ENCODE peak calls at places on chromosomes 2 and 18, in nine cellular contexts. One of them, this sample, is unnamed. For H3K36me3 and H3K27me3, the result is how much of the 10 kb centered on the place peaks cover.

GRCh38 chr2:107694667-107695066 is 132.0 kb upstream of the RGPD4 start:
- DNase-seq in left lung: no peak
- DNase-seq in effector memory CD4-positive, alpha-beta T cell: no peak
- DNase-seq in neural progenitor cell: no peak
- DNase-seq in astrocyte: no peak
- DNase-seq in DND-41: no peak
- DNase-seq in CD8-positive, alpha-beta memory T cell: no peak
- DNase-seq in adrenal gland: no peak
- DNase-seq in uterus: no peak
- DNase-seq in this sample: no peak

GRCh38 chr2:98913916-98914712 is 21.9 kb downstream of the CRACDL start:
- DNase-seq in uterus: no peak
- DNase-seq in astrocyte: no peak
- DNase-seq in CD8-positive, alpha-beta memory T cell: no peak
- DNase-seq in neural progenitor cell: no peak
- DNase-seq in DND-41: no peak
- DNase-seq in left lung: peak
- DNase-seq in adrenal gland: no peak
- DNase-seq in effector memory CD4-positive, alpha-beta T cell: no peak
- DNase-seq in this sample: no peak

GRCh38 chr2:149365826-149366583 is 35.6 kb downstream of the LYPD6 start:
- DNase-seq in DND-41: no peak
- DNase-seq in astrocyte: peak
- DNase-seq in CD8-positive, alpha-beta memory T cell: no peak
- DNase-seq in effector memory CD4-positive, alpha-beta T cell: no peak
- DNase-seq in left lung: no peak
- DNase-seq in uterus: no peak
- DNase-seq in adrenal gland: no peak
- DNase-seq in neural progenitor cell: no peak
- DNase-seq in this sample: no peak

GRCh38 chr2:10240911-10241610 is 61.6 kb upstream of the HPCAL1 start:
- DNase-seq in astrocyte: no peak
- DNase-seq in left lung: peak
- DNase-seq in CD8-positive, alpha-beta memory T cell: peak
- DNase-seq in DND-41: no peak
- DNase-seq in effector memory CD4-positive, alpha-beta T cell: no peak
- DNase-seq in uterus: peak
- DNase-seq in neural progenitor cell: no peak
- DNase-seq in adrenal gland: peak
- DNase-seq in this sample: no peak

GRCh38 chr18:22169011-22169888 is at the start of gene GATA6:
- DNase-seq in effector memory CD4-positive, alpha-beta T cell: no peak
- DNase-seq in neural progenitor cell: peak
- DNase-seq in astrocyte: peak
- DNase-seq in CD8-positive, alpha-beta memory T cell: peak
- DNase-seq in left lung: peak
- DNase-seq in adrenal gland: peak
- DNase-seq in DND-41: no peak
- DNase-seq in uterus: peak
- DNase-seq in this sample: peak

GRCh38 chr2:190177249-190177648 is 114.7 kb upstream of the MSTN start:
- DNase-seq in uterus: no peak
- DNase-seq in neural progenitor cell: no peak
- DNase-seq in effector memory CD4-positive, alpha-beta T cell: no peak
- DNase-seq in astrocyte: no peak
- DNase-seq in adrenal gland: no peak
- DNase-seq in left lung: no peak
- DNase-seq in DND-41: no peak
- DNase-seq in CD8-positive, alpha-beta memory T cell: no peak
- DNase-seq in this sample: peak

GRCh38 chr2:227499971-227500630 is 28.1 kb downstream of the AGFG1 start:
- DNase-seq in uterus: no peak
- DNase-seq in DND-41: no peak
- DNase-seq in left lung: no peak
- DNase-seq in CD8-positive, alpha-beta memory T cell: no peak
- DNase-seq in neural progenitor cell: no peak
- DNase-seq in adrenal gland: no peak
- DNase-seq in effector memory CD4-positive, alpha-beta T cell: no peak
- DNase-seq in astrocyte: no peak
- DNase-seq in this sample: no peak

GRCh38 chr2:73418343-73418742 is 32.7 kb downstream of the ALMS1 start:
- DNase-seq in astrocyte: peak
- DNase-seq in adrenal gland: peak
- DNase-seq in uterus: peak
- DNase-seq in DND-41: no peak
- DNase-seq in CD8-positive, alpha-beta memory T cell: no peak
- DNase-seq in effector memory CD4-positive, alpha-beta T cell: no peak
- DNase-seq in left lung: peak
- DNase-seq in neural progenitor cell: no peak
- DNase-seq in this sample: no peak

GRCh38 chr2:190533968-190534309 is 583 bp downstream of the NEMP2 start:
- DNase-seq in CD8-positive, alpha-beta memory T cell: peak
- DNase-seq in astrocyte: no peak
- DNase-seq in uterus: no peak
- DNase-seq in left lung: peak
- DNase-seq in DND-41: no peak
- DNase-seq in neural progenitor cell: no peak
- DNase-seq in effector memory CD4-positive, alpha-beta T cell: peak
- DNase-seq in adrenal gland: peak
- DNase-seq in this sample: no peak

GRCh38 chr2:217316743-217317142 is 456.9 kb upstream of the TNP1 start:
- DNase-seq in neural progenitor cell: no peak
- DNase-seq in adrenal gland: no peak
- DNase-seq in CD8-positive, alpha-beta memory T cell: no peak
- DNase-seq in DND-41: peak
- DNase-seq in astrocyte: peak
- DNase-seq in left lung: no peak
- DNase-seq in effector memory CD4-positive, alpha-beta T cell: no peak
- DNase-seq in uterus: no peak
- DNase-seq in this sample: no peak

GRCh38 chr2:231710751-231711676 is 2.7 kb downstream of the PTMA start:
- DNase-seq in left lung: no peak
- DNase-seq in uterus: peak
- DNase-seq in effector memory CD4-positive, alpha-beta T cell: no peak
- DNase-seq in astrocyte: no peak
- DNase-seq in neural progenitor cell: peak
- DNase-seq in adrenal gland: no peak
- DNase-seq in CD8-positive, alpha-beta memory T cell: no peak
- DNase-seq in DND-41: peak
- DNase-seq in this sample: peak

GRCh38 chr2:27765621-27766286 is 5.8 kb upstream of the MRPL33 start:
- DNase-seq in neural progenitor cell: no peak
- DNase-seq in astrocyte: peak
- DNase-seq in adrenal gland: peak
- DNase-seq in CD8-positive, alpha-beta memory T cell: peak
- DNase-seq in left lung: peak
- DNase-seq in effector memory CD4-positive, alpha-beta T cell: peak
- DNase-seq in uterus: peak
- DNase-seq in DND-41: no peak
- DNase-seq in this sample: no peak

GRCh38 chr2:174158003-174158402 is 90.3 kb downstream of the OLA1 start:
- DNase-seq in left lung: no peak
- DNase-seq in astrocyte: no peak
- DNase-seq in CD8-positive, alpha-beta memory T cell: no peak
- DNase-seq in uterus: no peak
- DNase-seq in DND-41: peak
- DNase-seq in effector memory CD4-positive, alpha-beta T cell: peak
- DNase-seq in adrenal gland: no peak
- DNase-seq in neural progenitor cell: peak
- DNase-seq in this sample: peak

GRCh38 chr18:23737578-23737977 is 48.3 kb downstream of the LAMA3 start:
- DNase-seq in DND-41: no peak
- DNase-seq in CD8-positive, alpha-beta memory T cell: no peak
- DNase-seq in left lung: peak
- DNase-seq in effector memory CD4-positive, alpha-beta T cell: no peak
- DNase-seq in adrenal gland: no peak
- DNase-seq in uterus: no peak
- DNase-seq in neural progenitor cell: no peak
- DNase-seq in astrocyte: no peak
- DNase-seq in this sample: no peak
- H3K4me3 ChIP-seq in DND-41: no peak
- H3K4me3 ChIP-seq in CD8-positive, alpha-beta memory T cell: no peak
- H3K4me3 ChIP-seq in left lung: no peak
- H3K4me3 ChIP-seq in effector memory CD4-positive, alpha-beta T cell: no peak
- H3K4me3 ChIP-seq in adrenal gland: no peak
- H3K4me3 ChIP-seq in uterus: no peak
- H3K4me3 ChIP-seq in neural progenitor cell: no peak
- H3K4me3 ChIP-seq in astrocyte: no peak
- H3K4me3 ChIP-seq in this sample: no peak

DNA sequence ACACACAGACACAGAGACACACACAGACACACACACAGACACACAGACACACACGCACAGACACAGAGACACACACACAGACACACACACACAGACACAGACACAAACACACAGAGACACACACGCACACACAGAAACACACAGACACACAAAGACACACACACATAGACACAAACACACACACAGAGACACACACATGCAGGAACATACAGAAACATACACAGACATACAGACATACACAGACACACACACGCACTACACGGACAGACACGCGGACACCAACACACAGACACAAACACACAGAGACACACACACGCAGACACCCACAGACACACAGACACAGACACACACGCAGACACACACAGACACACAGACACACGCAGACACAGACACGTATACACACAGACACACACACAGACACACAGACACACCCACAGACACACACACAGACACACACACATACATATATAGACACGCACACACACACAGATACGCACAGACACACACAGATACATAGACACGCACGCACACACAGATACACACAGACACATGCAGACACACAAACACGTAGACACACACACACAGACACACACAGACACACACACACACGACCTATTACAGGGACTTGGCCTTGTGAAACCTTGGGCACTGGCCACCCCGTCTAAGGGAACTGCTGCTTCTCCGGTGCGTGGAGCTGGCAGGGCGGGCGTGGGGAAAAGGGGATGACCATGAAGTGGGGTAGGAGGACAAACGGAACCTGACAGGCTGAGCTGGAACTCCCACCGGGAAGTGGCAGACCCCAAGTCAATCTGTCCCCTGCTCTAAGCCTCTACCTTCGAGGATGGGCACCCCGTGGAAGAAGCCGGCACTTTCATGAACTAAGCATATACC is 211.4 kb downstream of the TFCP2L1 start:
- DNase-seq in left lung: no peak
- DNase-seq in neural progenitor cell: no peak
- DNase-seq in effector memory CD4-positive, alpha-beta T cell: no peak
- DNase-seq in uterus: no peak
- DNase-seq in CD8-positive, alpha-beta memory T cell: no peak
- DNase-seq in DND-41: no peak
- DNase-seq in adrenal gland: no peak
- DNase-seq in astrocyte: no peak
- DNase-seq in this sample: no peak
- H3K36me3 ChIP-seq in left lung: under half
- H3K36me3 ChIP-seq in neural progenitor cell: under half
- H3K36me3 ChIP-seq in effector memory CD4-positive, alpha-beta T cell: under half
- H3K36me3 ChIP-seq in uterus: under half
- H3K36me3 ChIP-seq in CD8-positive, alpha-beta memory T cell: under half
- H3K36me3 ChIP-seq in DND-41: under half
- H3K36me3 ChIP-seq in adrenal gland: under half
- H3K36me3 ChIP-seq in astrocyte: under half
- H3K36me3 ChIP-seq in this sample: under half

GRCh38 chr2:218858138-218858445 is 1.5 kb upstream of the WNT6 start:
- DNase-seq in DND-41: no peak
- DNase-seq in astrocyte: no peak
- DNase-seq in adrenal gland: no peak
- DNase-seq in left lung: no peak
- DNase-seq in CD8-positive, alpha-beta memory T cell: no peak
- DNase-seq in uterus: no peak
- DNase-seq in effector memory CD4-positive, alpha-beta T cell: no peak
- DNase-seq in neural progenitor cell: no peak
- DNase-seq in this sample: peak

GRCh38 chr2:218856168-218856895 is 3.3 kb upstream of the WNT6 start:
- DNase-seq in DND-41: peak
- DNase-seq in astrocyte: no peak
- DNase-seq in uterus: no peak
- DNase-seq in effector memory CD4-positive, alpha-beta T cell: no peak
- DNase-seq in left lung: no peak
- DNase-seq in CD8-positive, alpha-beta memory T cell: no peak
- DNase-seq in neural progenitor cell: no peak
- DNase-seq in adrenal gland: no peak
- DNase-seq in this sample: peak

GRCh38 chr2:218857371-218858137 is 2.1 kb upstream of the WNT6 start:
- DNase-seq in effector memory CD4-positive, alpha-beta T cell: no peak
- DNase-seq in neural progenitor cell: no peak
- DNase-seq in left lung: no peak
- DNase-seq in DND-41: no peak
- DNase-seq in astrocyte: no peak
- DNase-seq in adrenal gland: no peak
- DNase-seq in uterus: no peak
- DNase-seq in CD8-positive, alpha-beta memory T cell: no peak
- DNase-seq in this sample: peak

GRCh38 chr2:218855305-218856167 is 4.1 kb upstream of the WNT6 start:
- DNase-seq in astrocyte: no peak
- DNase-seq in neural progenitor cell: peak
- DNase-seq in left lung: no peak
- DNase-seq in DND-41: no peak
- DNase-seq in CD8-positive, alpha-beta memory T cell: no peak
- DNase-seq in adrenal gland: no peak
- DNase-seq in uterus: no peak
- DNase-seq in effector memory CD4-positive, alpha-beta T cell: no peak
- DNase-seq in this sample: peak

GRCh38 chr2:218856896-218857243 is 2.7 kb upstream of the WNT6 start:
- DNase-seq in uterus: no peak
- DNase-seq in adrenal gland: no peak
- DNase-seq in DND-41: no peak
- DNase-seq in effector memory CD4-positive, alpha-beta T cell: no peak
- DNase-seq in CD8-positive, alpha-beta memory T cell: no peak
- DNase-seq in left lung: no peak
- DNase-seq in astrocyte: no peak
- DNase-seq in neural progenitor cell: no peak
- DNase-seq in this sample: peak
- H3K27me3 ChIP-seq in uterus: under half
- H3K27me3 ChIP-seq in adrenal gland: under half
- H3K27me3 ChIP-seq in DND-41: under half
- H3K27me3 ChIP-seq in effector memory CD4-positive, alpha-beta T cell: half or more
- H3K27me3 ChIP-seq in CD8-positive, alpha-beta memory T cell: under half
- H3K27me3 ChIP-seq in left lung: half or more
- H3K27me3 ChIP-seq in astrocyte: half or more
- H3K27me3 ChIP-seq in neural progenitor cell: half or more
- H3K27me3 ChIP-seq in this sample: half or more

DNA sequence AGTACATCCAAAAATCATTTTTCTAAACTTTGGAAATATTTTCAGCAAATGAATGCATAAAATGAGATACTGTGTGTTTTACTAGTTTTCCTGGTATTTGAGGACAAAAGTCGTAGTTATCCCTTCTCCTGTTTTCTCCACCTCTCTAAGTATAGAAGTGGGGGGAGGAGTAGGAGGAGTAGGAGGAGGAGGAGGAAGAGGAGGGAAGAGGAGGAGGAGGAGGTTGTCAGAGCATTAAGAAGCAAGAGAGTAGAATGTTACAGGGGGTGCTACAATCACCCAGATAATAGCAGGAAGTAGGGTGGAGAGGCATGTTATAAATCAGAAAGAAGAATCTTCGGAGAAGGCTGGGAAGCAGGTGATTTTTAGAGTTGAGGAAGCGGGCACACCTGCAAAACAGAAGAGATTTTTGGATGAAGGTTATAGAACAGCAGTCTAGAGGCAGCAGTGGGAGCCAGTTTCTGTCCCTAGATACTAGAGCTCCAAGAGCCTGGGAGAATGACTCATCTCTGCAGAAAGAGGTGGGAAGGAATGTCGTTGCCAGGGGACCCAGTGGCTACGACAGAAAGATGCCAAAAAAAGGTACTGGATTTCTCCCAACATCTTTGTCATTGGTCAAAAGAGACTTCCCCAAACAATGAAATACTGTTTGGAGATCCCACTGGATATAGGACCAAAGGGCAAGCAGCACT is 44.2 kb upstream of the AQP4 start:
- DNase-seq in neural progenitor cell: no peak
- DNase-seq in left lung: no peak
- DNase-seq in DND-41: no peak
- DNase-seq in adrenal gland: no peak
- DNase-seq in CD8-positive, alpha-beta memory T cell: no peak
- DNase-seq in effector memory CD4-positive, alpha-beta T cell: no peak
- DNase-seq in astrocyte: no peak
- DNase-seq in uterus: no peak
- DNase-seq in this sample: peak
- H3K4me3 ChIP-seq in neural progenitor cell: no peak
- H3K4me3 ChIP-seq in left lung: no peak
- H3K4me3 ChIP-seq in DND-41: no peak
- H3K4me3 ChIP-seq in adrenal gland: no peak
- H3K4me3 ChIP-seq in CD8-positive, alpha-beta memory T cell: no peak
- H3K4me3 ChIP-seq in effector memory CD4-positive, alpha-beta T cell: no peak
- H3K4me3 ChIP-seq in astrocyte: no peak
- H3K4me3 ChIP-seq in uterus: no peak
- H3K4me3 ChIP-seq in this sample: no peak